ENCODE peak calls at places on chromosomes 12 and 14, in five cellular contexts. W, S, V, C and T are unnamed samples.

GRCh38 chr14:25111061-25111601 is 61.2 kb upstream of the STXBP6 start:
- DNase-seq in C (peak; percentile 56), V (no peak), W (no peak), S (no peak), T (no peak)

GRCh38 chr14:31229638-31230229 is 22.1 kb upstream of the HECTD1 start:
- DNase-seq in W (no peak), V (no peak), C (peak; percentile 100), S (no peak), T (no peak)

GRCh38 chr14:99602788-99603415 is 1.1 kb downstream of the CCDC85C start:
- DNase-seq in C (no peak), V (no peak), W (no peak), S (no peak), T (no peak)

GRCh38 chr12:79127268-79127895 is 262.8 kb downstream of the SYT1 start:
- DNase-seq in S (no peak), W (no peak), C (no peak), V (no peak), T (no peak)

GRCh38 chr14:62957562-62957961 is 87.7 kb downstream of the KCNH5 start:
- DNase-seq in S (no peak), V (no peak), W (no peak), C (no peak), T (no peak)

GRCh38 chr12:109728921-109729836 is 15.6 kb downstream of the FAM222A start:
- DNase-seq in V (no peak), S (no peak), W (peak; percentile 38), C (no peak), T (no peak)

GRCh38 chr14:60094306-60094897 is 2.7 kb downstream of the PCNX4 start:
- DNase-seq in S (no peak), V (no peak), W (no peak), C (peak; percentile 90), T (no peak)

GRCh38 chr14:104115131-104115600 is 23.2 kb upstream of the KIF26A start:
- DNase-seq in W (no peak), S (no peak), V (no peak), C (no peak), T (no peak)

GRCh38 chr12:79155703-79156102 is 291.1 kb downstream of the SYT1 start:
- DNase-seq in S (no peak), C (no peak), W (no peak), V (no peak), T (no peak)

GRCh38 chr14:91286530-91286937 is 42.0 kb upstream of the GPR68 start:
- DNase-seq in C (peak; percentile 58), S (peak; percentile 63), W (peak; percentile 83), V (peak; percentile 21), T (peak; percentile 60)

GRCh38 chr12:70948236-70948975 is 27.9 kb upstream of the PTPRR start:
- DNase-seq in C (no peak), V (no peak), S (no peak), W (no peak), T (no peak)

GRCh38 chr12:70121562-70121961 is 121.7 kb upstream of the CNOT2 start:
- DNase-seq in W (no peak), V (no peak), S (no peak), C (no peak), T (no peak)

GRCh38 chr12:51926718-51927117 is 19.4 kb downstream of the ACVRL1 start:
- DNase-seq in W (no peak), C (peak; percentile 23), S (no peak), V (no peak), T (no peak)

GRCh38 chr14:75770635-75771034 is 109.6 kb downstream of the TTLL5 start:
- DNase-seq in V (no peak), W (no peak), C (no peak), S (no peak), T (no peak)

GRCh38 chr12:49953961-49954835 is 3.7 kb downstream of the AQP2 start:
- DNase-seq in W (peak; percentile 37), V (no peak), C (no peak), S (no peak), T (no peak)

GRCh38 chr12:79844693-79845092 is 90.2 kb downstream of the PPP1R12A start:
- DNase-seq in W (no peak), V (no peak), C (peak; percentile 41), S (no peak), T (no peak)

GRCh38 chr12:87270894-87271293 is 758.3 kb downstream of the C12orf50 start:
- DNase-seq in C (no peak), S (no peak), W (no peak), V (no peak), T (no peak)

DNA sequence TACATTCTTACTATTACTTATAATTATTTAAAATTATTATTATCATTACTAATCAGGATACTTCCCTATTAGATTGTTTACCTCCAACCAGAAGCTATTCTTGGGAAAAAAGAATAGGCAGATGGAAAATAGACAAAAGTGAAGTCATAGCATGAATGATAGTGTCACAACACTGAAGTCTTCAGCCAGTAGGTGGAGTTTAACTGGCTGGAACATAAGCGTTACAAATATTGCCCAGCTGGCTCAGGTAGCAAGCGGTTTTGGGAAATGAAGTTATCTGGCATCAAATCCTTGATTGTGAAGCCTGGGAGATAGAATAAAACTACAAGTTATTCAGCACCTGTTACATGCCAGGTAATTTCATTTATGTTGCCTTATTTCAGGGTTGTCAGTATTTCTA is 762.9 kb downstream of the C12orf50 start:
- DNase-seq in S (no peak), V (no peak), W (no peak), C (peak; percentile 1), T (no peak)
- TF ChIP-seq TAF1 in S (no peak), V (no peak), W (no peak), C (no peak), T (no peak)

DNA sequence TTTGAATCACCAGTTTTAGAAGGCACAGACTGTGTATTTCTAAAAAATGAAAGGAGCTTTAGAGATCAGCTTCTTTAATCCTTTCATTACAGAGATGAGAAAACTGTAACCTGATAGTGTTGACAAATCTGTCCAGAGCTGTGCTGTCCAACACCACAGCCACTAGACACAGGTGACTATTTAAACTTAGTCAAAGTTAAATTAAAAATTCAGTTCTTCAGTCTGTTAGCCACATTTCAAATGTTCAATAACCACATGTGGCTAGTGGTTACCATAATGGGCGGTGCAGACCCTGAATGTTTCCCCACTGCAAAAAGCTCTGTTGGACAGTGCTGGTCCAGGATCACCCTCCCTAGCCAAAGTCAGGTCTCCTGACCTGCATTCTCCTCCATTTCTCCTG is 21.6 kb downstream of the DAD1 start:
- DNase-seq in C (no peak), V (no peak), W (no peak), S (no peak), T (no peak)
- TF ChIP-seq TAF1 in C (no peak), V (no peak), W (no peak), S (no peak), T (no peak)

DNA sequence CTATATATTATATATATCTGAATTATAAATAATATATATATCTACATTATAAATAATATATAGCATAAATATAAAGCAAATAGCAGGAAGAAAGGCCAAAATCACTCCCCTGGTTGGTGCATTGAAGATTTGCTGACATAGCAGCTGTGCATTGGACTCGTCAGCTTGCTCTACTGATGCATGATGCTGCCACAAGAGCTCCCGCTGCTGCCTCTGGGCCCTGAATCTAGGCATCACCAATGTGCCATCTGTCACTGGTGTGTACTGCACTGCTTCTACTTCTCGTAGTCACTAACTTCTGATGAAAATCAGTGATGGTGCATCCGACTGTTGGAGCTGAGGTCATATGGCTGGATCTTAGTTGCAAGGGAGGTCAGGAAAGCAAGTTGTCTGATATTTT is 205.0 kb downstream of the ADAMTS20 start:
- DNase-seq in C (no peak), W (peak; percentile 37), V (no peak), S (no peak), T (no peak)
- TF ChIP-seq TAF1 in C (no peak), W (no peak), V (no peak), S (no peak), T (no peak)

GRCh38 chr12:56021882-56022497 is 1.1 kb downstream of the IKZF4 start:
- DNase-seq in V (no peak), S (no peak), W (peak; percentile 52), C (no peak), T (no peak)

GRCh38 chr12:56017181-56017580 is 3.7 kb upstream of the IKZF4 start:
- DNase-seq in S (no peak), W (no peak), V (no peak), C (no peak), T (no peak)

GRCh38 chr12:56020437-56021189 is at the start of gene IKZF4:
- DNase-seq in S (no peak), W (peak; percentile 68), V (no peak), C (no peak), T (no peak)
- TF ChIP-seq TAF1 in S (no peak), W (no peak), V (no peak), C (no peak), T (no peak)

GRCh38 chr12:10705655-10706054 is 17.5 kb downstream of the YBX3 start:
- DNase-seq in C (no peak), V (no peak), W (no peak), S (no peak), T (no peak)

GRCh38 chr12:10695852-10696251 is 22.0 kb upstream of the STYK1 start:
- DNase-seq in V (no peak), C (no peak), W (no peak), S (no peak), T (no peak)

GRCh38 chr12:10701843-10702242 is 21.3 kb downstream of the YBX3 start:
- DNase-seq in S (no peak), W (no peak), V (no peak), C (no peak), T (no peak)

GRCh38 chr12:10697872-10698271 is 24.0 kb upstream of the STYK1 start:
- DNase-seq in W (no peak), S (no peak), C (no peak), V (no peak), T (no peak)

GRCh38 chr12:10701226-10701681 is 21.9 kb downstream of the YBX3 start:
- DNase-seq in C (no peak), S (no peak), W (no peak), V (no peak), T (no peak)
- TF ChIP-seq TAF1 in C (no peak), S (no peak), W (no peak), V (no peak), T (no peak)